ENCODE peak calls at places on chromosomes 13 and 19, in ten cellular contexts. E, L, Q, X, Y, M, Z, N, F and O are unnamed samples.

GRCh38 chr13:79492313-79492798 is 11.4 kb downstream of the NDFIP2 start:
- DNase-seq in Q (no peak), E (no peak), N (no peak), L (no peak), F (peak), X (no peak), M (no peak), Z (no peak), Y (no peak), O (peak)

GRCh38 chr13:51861728-51862300 is at the start of gene CCDC70:
- DNase-seq in Q (no peak), Z (no peak), X (no peak), E (no peak), Y (no peak), N (no peak), L (no peak), M (no peak), F (no peak), O (peak)

GRCh38 chr19:42295831-42296525 is 6.0 kb upstream of the PRR19 start:
- DNase-seq in L (peak), N (peak), X (peak), Z (no peak), Q (peak), Y (no peak), M (peak), F (peak), E (peak), O (peak)

GRCh38 chr13:49429061-49429460 is 14.8 kb downstream of the CAB39L start:
- DNase-seq in Y (no peak), F (no peak), X (no peak), Z (no peak), E (no peak), M (no peak), N (no peak), L (no peak), Q (no peak), O (no peak)

GRCh38 chr13:50244913-50245574 is 229.8 kb downstream of the KCNRG start:
- DNase-seq in Z (peak), E (peak), L (no peak), Y (no peak), X (peak), M (no peak), N (peak), Q (no peak), F (peak), O (peak)

GRCh38 chr19:41324921-41325639 is 15.1 kb downstream of the CCDC97 start:
- DNase-seq in F (peak), X (no peak), Z (no peak), L (peak), Y (no peak), E (no peak), M (no peak), Q (peak), N (no peak), O (peak)

GRCh38 chr19:11480081-11480926 is 542 bp downstream of the ELAVL3 start:
- DNase-seq in N (no peak), Y (no peak), E (no peak), F (no peak), Q (peak), X (no peak), Z (no peak), M (no peak), L (peak), O (no peak)

GRCh38 chr19:47714339-47714738 is 1.1 kb downstream of the EHD2 start:
- DNase-seq in X (no peak), E (no peak), F (no peak), Q (no peak), N (no peak), L (no peak), Z (no peak), Y (no peak), M (no peak), O (no peak)